ENCODE peak calls at places on chromosomes 13 and 19, in seven cellular contexts. One of them, this sample, is unnamed.
A peak's percentile ranks its signal among the peaks of the same experiment; 100 is the strongest.

GRCh38 chr19:46739290-46739771 is 6.5 kb upstream of the FKRP start:
- DNase-seq in NCI-H510A treated with DMSO at 0.1 percent for 48 hours: no peak
- DNase-seq in cortex of kidney: no peak
- DNase-seq in NCI-H1092 treated with DMSO at 0.1 percent for 48 hours: no peak
- DNase-seq in occipital lobe: peak; percentile 71
- DNase-seq in activated naive CD8-positive, alpha-beta T cell treated with anti-CD3 and anti-CD28 coated beads, Interleukin-2, amount 50 U/mL, for 24 hours: no peak
- DNase-seq in A549: no peak
- DNase-seq in this sample: no peak

GRCh38 chr13:27122036-27122435 is 49.6 kb downstream of the USP12 start:
- DNase-seq in NCI-H510A treated with DMSO at 0.1 percent for 48 hours: no peak
- DNase-seq in occipital lobe: no peak
- DNase-seq in activated naive CD8-positive, alpha-beta T cell treated with anti-CD3 and anti-CD28 coated beads, Interleukin-2, amount 50 U/mL, for 24 hours: no peak
- DNase-seq in cortex of kidney: no peak
- DNase-seq in NCI-H1092 treated with DMSO at 0.1 percent for 48 hours: no peak
- DNase-seq in A549: no peak
- DNase-seq in this sample: no peak

GRCh38 chr19:38135150-38135998 is 88.6 kb downstream of the DPF1 start:
- DNase-seq in activated naive CD8-positive, alpha-beta T cell treated with anti-CD3 and anti-CD28 coated beads, Interleukin-2, amount 50 U/mL, for 24 hours: no peak
- DNase-seq in A549: no peak
- DNase-seq in cortex of kidney: no peak
- DNase-seq in NCI-H510A treated with DMSO at 0.1 percent for 48 hours: no peak
- DNase-seq in NCI-H1092 treated with DMSO at 0.1 percent for 48 hours: no peak
- DNase-seq in occipital lobe: no peak
- DNase-seq in this sample: peak; percentile 9

GRCh38 chr13:77330009-77330471 is 3.1 kb upstream of the MYCBP2 start:
- DNase-seq in A549: no peak
- DNase-seq in NCI-H1092 treated with DMSO at 0.1 percent for 48 hours: peak; percentile 83
- DNase-seq in cortex of kidney: no peak
- DNase-seq in occipital lobe: no peak
- DNase-seq in NCI-H510A treated with DMSO at 0.1 percent for 48 hours: peak; percentile 62
- DNase-seq in activated naive CD8-positive, alpha-beta T cell treated with anti-CD3 and anti-CD28 coated beads, Interleukin-2, amount 50 U/mL, for 24 hours: no peak
- DNase-seq in this sample: peak; percentile 65

GRCh38 chr19:42280761-42281174 is 11.7 kb downstream of the CIC start:
- DNase-seq in cortex of kidney: no peak
- DNase-seq in NCI-H510A treated with DMSO at 0.1 percent for 48 hours: no peak
- DNase-seq in occipital lobe: peak; percentile 85
- DNase-seq in NCI-H1092 treated with DMSO at 0.1 percent for 48 hours: no peak
- DNase-seq in activated naive CD8-positive, alpha-beta T cell treated with anti-CD3 and anti-CD28 coated beads, Interleukin-2, amount 50 U/mL, for 24 hours: peak; percentile 46
- DNase-seq in A549: no peak
- DNase-seq in this sample: no peak

GRCh38 chr13:113448545-113448884 is 4.8 kb downstream of the ADPRHL1 start:
- DNase-seq in NCI-H510A treated with DMSO at 0.1 percent for 48 hours: no peak
- DNase-seq in cortex of kidney: no peak
- DNase-seq in A549: no peak
- DNase-seq in occipital lobe: no peak
- DNase-seq in activated naive CD8-positive, alpha-beta T cell treated with anti-CD3 and anti-CD28 coated beads, Interleukin-2, amount 50 U/mL, for 24 hours: no peak
- DNase-seq in NCI-H1092 treated with DMSO at 0.1 percent for 48 hours: no peak
- DNase-seq in this sample: peak; percentile 36

GRCh38 chr19:45884682-45885555 is 1.0 kb downstream of the IRF2BP1 start:
- DNase-seq in occipital lobe: no peak
- DNase-seq in NCI-H1092 treated with DMSO at 0.1 percent for 48 hours: peak; percentile 6
- DNase-seq in activated naive CD8-positive, alpha-beta T cell treated with anti-CD3 and anti-CD28 coated beads, Interleukin-2, amount 50 U/mL, for 24 hours: peak; percentile 55
- DNase-seq in NCI-H510A treated with DMSO at 0.1 percent for 48 hours: no peak
- DNase-seq in A549: no peak
- DNase-seq in cortex of kidney: no peak
- DNase-seq in this sample: no peak

GRCh38 chr19:2047449-2048103 is 3.5 kb downstream of the MKNK2 start:
- DNase-seq in NCI-H1092 treated with DMSO at 0.1 percent for 48 hours: no peak
- DNase-seq in A549: peak; percentile 75
- DNase-seq in activated naive CD8-positive, alpha-beta T cell treated with anti-CD3 and anti-CD28 coated beads, Interleukin-2, amount 50 U/mL, for 24 hours: no peak
- DNase-seq in cortex of kidney: no peak
- DNase-seq in occipital lobe: peak; percentile 24
- DNase-seq in NCI-H510A treated with DMSO at 0.1 percent for 48 hours: no peak
- DNase-seq in this sample: no peak

GRCh38 chr19:900302-901111 is 7.2 kb downstream of the RNU6-9 start:
- DNase-seq in NCI-H1092 treated with DMSO at 0.1 percent for 48 hours: no peak
- DNase-seq in occipital lobe: no peak
- DNase-seq in A549: peak; percentile 62
- DNase-seq in activated naive CD8-positive, alpha-beta T cell treated with anti-CD3 and anti-CD28 coated beads, Interleukin-2, amount 50 U/mL, for 24 hours: no peak
- DNase-seq in cortex of kidney: no peak
- DNase-seq in NCI-H510A treated with DMSO at 0.1 percent for 48 hours: no peak
- DNase-seq in this sample: peak; percentile 36

GRCh38 chr13:110716235-110716505 is 2.7 kb downstream of the ING1 start:
- DNase-seq in cortex of kidney: no peak
- DNase-seq in NCI-H510A treated with DMSO at 0.1 percent for 48 hours: peak; percentile 8
- DNase-seq in occipital lobe: no peak
- DNase-seq in NCI-H1092 treated with DMSO at 0.1 percent for 48 hours: no peak
- DNase-seq in activated naive CD8-positive, alpha-beta T cell treated with anti-CD3 and anti-CD28 coated beads, Interleukin-2, amount 50 U/mL, for 24 hours: no peak
- DNase-seq in A549: peak; percentile 13
- DNase-seq in this sample: no peak

GRCh38 chr19:31257426-31258130 is 91.7 kb downstream of the TSHZ3 start:
- DNase-seq in A549: no peak
- DNase-seq in NCI-H1092 treated with DMSO at 0.1 percent for 48 hours: no peak
- DNase-seq in occipital lobe: no peak
- DNase-seq in NCI-H510A treated with DMSO at 0.1 percent for 48 hours: no peak
- DNase-seq in cortex of kidney: no peak
- DNase-seq in activated naive CD8-positive, alpha-beta T cell treated with anti-CD3 and anti-CD28 coated beads, Interleukin-2, amount 50 U/mL, for 24 hours: no peak
- DNase-seq in this sample: no peak

GRCh38 chr19:55209430-55210119 is at the start of gene PTPRH:
- DNase-seq in NCI-H510A treated with DMSO at 0.1 percent for 48 hours: no peak
- DNase-seq in activated naive CD8-positive, alpha-beta T cell treated with anti-CD3 and anti-CD28 coated beads, Interleukin-2, amount 50 U/mL, for 24 hours: no peak
- DNase-seq in cortex of kidney: no peak
- DNase-seq in A549: peak; percentile 73
- DNase-seq in occipital lobe: no peak
- DNase-seq in NCI-H1092 treated with DMSO at 0.1 percent for 48 hours: no peak
- DNase-seq in this sample: no peak

GRCh38 chr19:35618857-35619256 is 6.3 kb downstream of the HAUS5 start:
- DNase-seq in occipital lobe: no peak
- DNase-seq in NCI-H510A treated with DMSO at 0.1 percent for 48 hours: no peak
- DNase-seq in NCI-H1092 treated with DMSO at 0.1 percent for 48 hours: no peak
- DNase-seq in cortex of kidney: no peak
- DNase-seq in activated naive CD8-positive, alpha-beta T cell treated with anti-CD3 and anti-CD28 coated beads, Interleukin-2, amount 50 U/mL, for 24 hours: no peak
- DNase-seq in A549: peak; percentile 71
- DNase-seq in this sample: no peak

GRCh38 chr13:50529154-50529882 is 314.2 kb downstream of the DLEU7 start:
- DNase-seq in NCI-H1092 treated with DMSO at 0.1 percent for 48 hours: no peak
- DNase-seq in occipital lobe: peak; percentile 52
- DNase-seq in activated naive CD8-positive, alpha-beta T cell treated with anti-CD3 and anti-CD28 coated beads, Interleukin-2, amount 50 U/mL, for 24 hours: no peak
- DNase-seq in A549: peak; percentile 67
- DNase-seq in NCI-H510A treated with DMSO at 0.1 percent for 48 hours: peak; percentile 75
- DNase-seq in cortex of kidney: no peak
- DNase-seq in this sample: peak; percentile 56

GRCh38 chr19:47618771-47619170 is 9.8 kb downstream of the BICRA start:
- DNase-seq in NCI-H1092 treated with DMSO at 0.1 percent for 48 hours: no peak
- DNase-seq in cortex of kidney: no peak
- DNase-seq in activated naive CD8-positive, alpha-beta T cell treated with anti-CD3 and anti-CD28 coated beads, Interleukin-2, amount 50 U/mL, for 24 hours: no peak
- DNase-seq in A549: no peak
- DNase-seq in occipital lobe: no peak
- DNase-seq in NCI-H510A treated with DMSO at 0.1 percent for 48 hours: no peak
- DNase-seq in this sample: no peak